ENCODE peak calls at places on chromosomes 6 and 20, in six cellular contexts. J is CD4-positive, alpha-beta memory T cell; V is caudate nucleus; C is astrocyte; Z is neural progenitor cell; F is esophagus muscularis mucosa. O is an unnamed sample.
A peak's percentile ranks its signal among the peaks of the same experiment; 100 is the strongest.

GRCh38 chr6:55993418-55993817 is 118.0 kb upstream of the BMP5 start:
- DNase-seq in F (no peak), V (no peak), Z (no peak), J (no peak), C (no peak), O (no peak)

GRCh38 chr6:28269492-28269891 is 2.5 kb downstream of the ZSCAN26 start:
- DNase-seq in V (no peak), J (no peak), C (peak; percentile 90), F (no peak), Z (no peak), O (no peak)

GRCh38 chr6:84137989-84138575 is 89.4 kb downstream of the CEP162 start:
- DNase-seq in C (no peak), V (no peak), F (no peak), Z (no peak), J (no peak), O (no peak)

GRCh38 chr6:146902846-146903245 is 301.4 kb upstream of the STXBP5 start:
- DNase-seq in F (no peak), V (no peak), C (no peak), J (no peak), Z (no peak), O (no peak)

GRCh38 chr20:13101701-13102100 is 92.9 kb downstream of the SPTLC3 start:
- DNase-seq in C (peak; percentile 45), Z (no peak), J (no peak), F (peak; percentile 78), V (no peak), O (no peak)

GRCh38 chr6:111794716-111795452 is 78.4 kb downstream of the FYN start:
- DNase-seq in Z (no peak), V (no peak), J (no peak), C (no peak), F (no peak), O (no peak)

GRCh38 chr6:2854394-2854982 is 12.8 kb upstream of the SERPINB1 start:
- DNase-seq in Z (no peak), C (no peak), J (no peak), V (no peak), F (peak; percentile 91), O (no peak)

GRCh38 chr6:145948328-145948727 is 15.8 kb downstream of the SHPRH start:
- DNase-seq in V (no peak), C (peak; percentile 26), Z (no peak), F (no peak), J (no peak), O (no peak)

GRCh38 chr20:21430031-21430430 is 32.7 kb upstream of the NKX2-4 start:
- DNase-seq in Z (no peak), F (no peak), C (no peak), J (no peak), V (no peak), O (no peak)

GRCh38 chr6:151018035-151018434 is 152.5 kb downstream of the MTHFD1L start:
- DNase-seq in Z (no peak), J (no peak), C (peak; percentile 44), V (no peak), F (no peak), O (no peak)

GRCh38 chr6:125314019-125314581 is 12.3 kb upstream of the HDDC2 start:
- DNase-seq in F (peak; percentile 93), V (no peak), C (peak; percentile 30), J (peak; percentile 31), Z (peak; percentile 78), O (no peak)

GRCh38 chr20:12068146-12068545 is 150.5 kb downstream of the BTBD3 start:
- DNase-seq in C (peak; percentile 23), V (no peak), Z (peak; percentile 42), J (no peak), F (no peak), O (no peak)

GRCh38 chr6:152356016-152356415 is 281.1 kb downstream of the SYNE1 start:
- DNase-seq in J (no peak), V (no peak), Z (no peak), F (no peak), C (no peak), O (no peak)

GRCh38 chr20:58646703-58647102 is 4.4 kb upstream of the STX16 start:
- DNase-seq in Z (no peak), J (no peak), C (no peak), V (no peak), F (no peak), O (no peak)

GRCh38 chr20:36487069-36487468 is 54.2 kb upstream of the MYL9 start:
- DNase-seq in V (no peak), C (no peak), J (no peak), Z (no peak), F (no peak), O (no peak)

GRCh38 chr6:150535818-150536220 is 63.9 kb upstream of the PLEKHG1 start:
- DNase-seq in C (no peak), V (no peak), J (no peak), Z (no peak), F (no peak), O (no peak)

GRCh38 chr6:166032366-166033171 is 135.1 kb downstream of the TBXT start:
- DNase-seq in F (no peak), V (no peak), J (no peak), C (peak; percentile 81), Z (peak; percentile 51), O (no peak)

GRCh38 chr6:99330159-99330558 is 19.3 kb downstream of the FAXC start:
- DNase-seq in Z (peak; percentile 78), J (peak; percentile 45), F (no peak), C (peak; percentile 41), V (no peak), O (peak; percentile 9)

GRCh38 chr6:106446983-106447382 is 86.5 kb downstream of the CRYBG1 start:
- DNase-seq in J (no peak), F (no peak), Z (no peak), V (no peak), C (no peak), O (no peak)

GRCh38 chr6:50087231-50087954 is 37.7 kb upstream of the DEFB112 start:
- DNase-seq in F (no peak), Z (peak; percentile 15), V (no peak), J (no peak), C (peak; percentile 56), O (no peak)

GRCh38 chr6:56144538-56145324 is 102.6 kb downstream of the COL21A1 start:
- DNase-seq in Z (no peak), F (no peak), J (no peak), V (no peak), C (peak; percentile 71), O (no peak)

GRCh38 chr6:39980839-39981580 is 46.7 kb upstream of the MOCS1 start:
- DNase-seq in C (peak; percentile 17), Z (peak; percentile 74), F (peak; percentile 64), J (peak; percentile 5), V (no peak), O (no peak)

GRCh38 chr6:141088171-141088570 is 1044.6 kb upstream of the GJE1 start:
- DNase-seq in J (no peak), Z (no peak), C (no peak), F (no peak), V (no peak), O (no peak)

GRCh38 chr6:159716247-159717086 is 10.8 kb upstream of the WTAP start:
- DNase-seq in C (peak; percentile 93), Z (no peak), V (no peak), F (peak; percentile 91), J (no peak), O (no peak)

GRCh38 chr6:84546427-84546914 is 217.9 kb downstream of the TBX18 start:
- DNase-seq in Z (peak; percentile 18), C (peak; percentile 50), V (no peak), F (no peak), J (no peak), O (no peak)

GRCh38 chr6:155329460-155330132 is 15.3 kb upstream of the TFB1M start:
- DNase-seq in J (no peak), C (no peak), F (no peak), Z (no peak), V (no peak), O (no peak)

GRCh38 chr6:155330133-155330734 is 15.9 kb upstream of the TFB1M start:
- DNase-seq in V (no peak), C (no peak), J (no peak), F (no peak), Z (no peak), O (no peak)

GRCh38 chr6:155328539-155329459 is 14.5 kb upstream of the TFB1M start:
- DNase-seq in C (no peak), V (no peak), Z (no peak), J (no peak), F (no peak), O (no peak)

GRCh38 chr6:155327326-155328073 is 13.2 kb upstream of the TFB1M start:
- DNase-seq in Z (peak; percentile 71), F (no peak), C (peak; percentile 39), J (peak; percentile 65), V (no peak), O (peak; percentile 57)

DNA sequence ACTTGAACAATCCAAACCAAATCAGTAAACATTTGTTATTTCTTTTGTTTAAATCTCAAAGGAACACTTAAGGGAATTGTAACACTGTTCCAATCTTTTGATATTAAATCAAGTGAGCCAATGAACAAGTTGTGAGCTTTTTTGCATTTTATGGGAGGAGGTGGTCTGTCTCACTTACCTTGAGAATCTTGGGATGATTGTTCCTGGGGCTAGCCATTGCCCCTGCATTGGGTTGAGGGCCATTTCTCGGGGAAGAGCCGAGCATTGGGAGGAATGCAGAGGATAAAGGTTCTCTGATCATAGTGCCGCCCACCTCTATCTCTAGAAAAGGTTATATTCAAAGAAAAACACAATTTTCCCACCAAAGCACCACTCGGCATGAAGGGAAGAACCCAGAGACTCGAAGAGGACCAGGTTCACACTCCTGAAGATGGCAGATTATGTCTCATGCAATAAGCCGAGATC is 13.8 kb upstream of the TFB1M start:
- DNase-seq in J (no peak), C (no peak), Z (no peak), V (no peak), F (no peak), O (no peak)
- H3K27ac ChIP-seq in J (no peak overlapping the region), C (no peak overlapping the region), Z (no peak overlapping the region), V (no peak overlapping the region), F (no peak overlapping the region), O (no peak overlapping the region)

GRCh38 chr6:215335-216034 is 76.8 kb upstream of the DUSP22 start:
- DNase-seq in J (peak; percentile 19), Z (no peak), C (no peak), V (no peak), F (no peak), O (no peak)
- H3K27ac ChIP-seq in J (no peak overlapping the region), Z (no peak overlapping the region), C (no peak overlapping the region), V (no peak overlapping the region), F (no peak overlapping the region), O (no peak overlapping the region)

DNA sequence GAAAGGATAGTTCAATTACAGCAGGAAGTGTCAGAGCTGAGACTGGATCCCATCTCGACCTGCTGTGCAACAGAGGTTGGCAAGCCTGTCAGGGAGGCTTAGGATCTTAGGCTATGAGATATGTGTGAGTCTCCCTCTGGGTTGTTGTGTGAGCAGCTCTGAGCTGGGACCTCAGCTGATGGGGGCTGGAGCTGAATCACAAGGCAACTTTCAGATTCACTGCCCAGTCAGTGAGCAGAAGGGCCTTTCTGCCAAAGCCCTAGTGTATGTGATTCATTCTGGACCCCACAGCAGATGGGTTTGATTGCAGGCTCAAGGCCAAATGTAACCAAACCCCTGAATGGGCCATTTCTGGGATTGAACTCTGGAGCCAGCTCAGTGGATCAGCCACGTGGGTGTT is 4.5 kb downstream of the PI3 start:
- DNase-seq in F (no peak), C (no peak), J (no peak), Z (no peak), V (no peak), O (no peak)
- H3K27ac ChIP-seq in F (no peak overlapping the region), C (no peak overlapping the region), J (no peak overlapping the region), Z (no peak overlapping the region), V (no peak overlapping the region), O (no peak overlapping the region)

GRCh38 chr20:3471397-3472021 is 691 bp downstream of the ATRN start:
- DNase-seq in Z (peak; percentile 25), V (no peak), C (no peak), F (no peak), J (peak; percentile 8), O (no peak)
- H3K27ac ChIP-seq in Z (no peak overlapping the region), V (peak overlapping the region; percentile 44), C (peak overlapping the region; percentile 92), F (peak overlapping the region; percentile 84), J (peak overlapping the region; percentile 51), O (no peak overlapping the region)

O was measured in CD4-positive, alpha-beta T cell.